ENCODE peak calls at places on chromosome 12, in four cellular contexts. U, X, Q and Y are unnamed samples.

GRCh38 chr12:90211017-90211416 is 502.4 kb upstream of the ATP2B1 start:
- DNase-seq in U (no peak), X (no peak), Q (peak), Y (no peak)

GRCh38 chr12:117172168-117172567 is 18.1 kb downstream of the FBXO21 start:
- DNase-seq in U (no peak), X (no peak), Q (no peak), Y (no peak)

GRCh38 chr12:16112626-16113560 is 164.6 kb downstream of the SLC15A5 start:
- DNase-seq in U (peak), X (no peak), Q (no peak), Y (no peak)

GRCh38 chr12:14935031-14935430 is 3.3 kb downstream of the ERP27 start:
- DNase-seq in U (no peak), X (no peak), Q (no peak), Y (no peak)

GRCh38 chr12:111864935-111865334 is 22.9 kb downstream of the MAPKAPK5 start:
- DNase-seq in U (no peak), X (no peak), Q (no peak), Y (no peak)

GRCh38 chr12:80186727-80187217 is 87.4 kb downstream of the OTOGL start:
- DNase-seq in U (peak), X (peak), Q (peak), Y (peak)

GRCh38 chr12:42180990-42181611 is 36.4 kb upstream of the GXYLT1 start:
- DNase-seq in U (no peak), X (peak), Q (no peak), Y (no peak)

GRCh38 chr12:131097247-131098177 is 143.8 kb downstream of the ADGRD1 start:
- DNase-seq in U (no peak), X (no peak), Q (no peak), Y (no peak)

GRCh38 chr12:75932241-75932640 is 99.3 kb downstream of the PHLDA1 start:
- DNase-seq in U (no peak), X (no peak), Q (no peak), Y (no peak)

GRCh38 chr12:65948320-65949008 is 124.2 kb downstream of the HMGA2 start:
- DNase-seq in U (no peak), X (no peak), Q (peak), Y (no peak)

GRCh38 chr12:10121278-10121677 is 8.7 kb downstream of the CLEC7A start:
- DNase-seq in U (no peak), X (peak), Q (no peak), Y (no peak)

GRCh38 chr12:16187684-16188083 is 89.8 kb downstream of the SLC15A5 start:
- DNase-seq in U (no peak), X (no peak), Q (no peak), Y (no peak)

GRCh38 chr12:128829870-128830504 is 6.2 kb upstream of the SLC15A4 start:
- DNase-seq in U (no peak), X (peak), Q (no peak), Y (no peak)

GRCh38 chr12:12818693-12819092 is 5.5 kb downstream of the DDX47 start:
- DNase-seq in U (no peak), X (no peak), Q (no peak), Y (no peak)